ENCODE peak calls at places on chromosomes 3 and 15, in five cellular contexts. C, F, R, P and S are unnamed samples.
A peak's percentile ranks its signal among the peaks of the same experiment; 100 is the strongest.

GRCh38 chr3:101873619-101874018 is 24.3 kb downstream of the NFKBIZ start:
- DNase-seq in P (no peak), R (no peak), F (no peak), C (peak; percentile 63), S (no peak)

GRCh38 chr3:36197176-36197575 is 183.1 kb upstream of the STAC start:
- DNase-seq in C (no peak), P (no peak), F (no peak), R (no peak), S (no peak)

GRCh38 chr3:32374788-32375595 is 16.7 kb upstream of the CMTM7 start:
- DNase-seq in F (peak; percentile 71), C (peak; percentile 80), P (peak; percentile 42), R (peak; percentile 51), S (peak; percentile 78)

GRCh38 chr3:8756671-8757070 is 12.7 kb downstream of the OXTR start:
- DNase-seq in C (no peak), F (no peak), R (no peak), P (no peak), S (no peak)

GRCh38 chr3:99875925-99876781 is 58.5 kb downstream of the CMSS1 start:
- DNase-seq in F (peak; percentile 36), P (no peak), R (peak; percentile 65), C (peak; percentile 89), S (peak; percentile 78)

GRCh38 chr15:28128036-28128435 is 28.9 kb upstream of the OCA2 start:
- DNase-seq in P (no peak), R (no peak), C (no peak), F (no peak), S (no peak)

GRCh38 chr3:54514416-54514815 is 392.1 kb downstream of the CACNA2D3 start:
- DNase-seq in R (no peak), P (no peak), F (no peak), C (no peak), S (no peak)

GRCh38 chr3:104102386-104102785 is 1264.3 kb upstream of the ALCAM start:
- DNase-seq in F (peak; percentile 51), P (peak; percentile 23), R (no peak), C (peak; percentile 60), S (peak; percentile 58)

GRCh38 chr3:56976666-56977560 is 83.6 kb upstream of the SPATA12 start:
- DNase-seq in C (peak; percentile 59), R (no peak), F (no peak), P (no peak), S (peak; percentile 11)

GRCh38 chr3:13141991-13142412 is 68.8 kb upstream of the IQSEC1 start:
- DNase-seq in C (no peak), R (peak; percentile 63), F (no peak), P (no peak), S (peak; percentile 64)

GRCh38 chr3:152269423-152270144 is 855 bp downstream of the MBNL1 start:
- DNase-seq in P (no peak), C (peak; percentile 82), R (no peak), F (peak; percentile 54), S (peak; percentile 68)

GRCh38 chr15:101535170-101535902 is 45.8 kb upstream of the PCSK6 start:
- DNase-seq in F (no peak), R (no peak), P (no peak), C (no peak), S (no peak)

GRCh38 chr3:134937256-134938023 is 142.4 kb downstream of the EPHB1 start:
- DNase-seq in C (no peak), P (no peak), R (no peak), F (no peak), S (no peak)

GRCh38 chr3:14144423-14145075 is 19.7 kb downstream of the TMEM43 start:
- DNase-seq in R (peak; percentile 87), F (peak; percentile 95), P (peak; percentile 52), C (peak; percentile 97), S (peak; percentile 95)

GRCh38 chr3:136070334-136070733 is 104.8 kb downstream of the PPP2R3A start:
- DNase-seq in C (no peak), R (no peak), F (no peak), P (no peak), S (no peak)

GRCh38 chr3:10770981-10771380 is 45.0 kb upstream of the SLC6A11 start:
- DNase-seq in C (no peak), F (no peak), P (no peak), R (no peak), S (no peak)

GRCh38 chr3:154862265-154862664 is 217.9 kb upstream of the MME start:
- DNase-seq in P (no peak), C (no peak), F (no peak), R (no peak), S (no peak)

GRCh38 chr3:125641901-125642300 is 46.6 kb upstream of the OSBPL11 start:
- DNase-seq in F (no peak), P (no peak), C (no peak), R (no peak), S (no peak)

GRCh38 chr3:158347966-158348365 is 223.0 kb upstream of the MLF1 start:
- DNase-seq in R (no peak), F (no peak), C (peak; percentile 9), P (no peak), S (no peak)

GRCh38 chr3:146280859-146281258 is 30.0 kb upstream of the PLSCR4 start:
- DNase-seq in F (no peak), P (no peak), C (no peak), R (no peak), S (no peak)

GRCh38 chr3:194421-194820 is 2.1 kb upstream of the CHL1 start:
- DNase-seq in F (no peak), C (no peak), P (no peak), R (no peak), S (no peak)

GRCh38 chr3:9653565-9654248 is 4.4 kb downstream of the MTMR14 start:
- DNase-seq in C (no peak), R (no peak), P (peak; percentile 46), F (no peak), S (no peak)

GRCh38 chr3:160084998-160085397 is 96.4 kb downstream of the IL12A start:
- DNase-seq in F (no peak), R (no peak), C (no peak), P (no peak), S (no peak)

GRCh38 chr3:129618901-129619671 is 12.6 kb upstream of the PLXND1 start:
- DNase-seq in R (no peak), F (no peak), C (peak; percentile 72), P (no peak), S (no peak)
- TF ChIP-seq MYC in R (no peak), F (no peak), C (no peak), P (no peak), S (no peak)

GRCh38 chr15:79978694-79979519 is 7.9 kb upstream of the BCL2A1 start:
- DNase-seq in F (no peak), R (no peak), C (no peak), P (peak; percentile 95), S (peak; percentile 91)
- TF ChIP-seq MAX in F (no peak), R (peak; percentile 27), C (no peak), P (no peak), S (peak; percentile 92)

GRCh38 chr15:66046751-66047150 is 177.5 kb downstream of the RAB11A start:
- DNase-seq in F (no peak), P (no peak), R (peak; percentile 17), C (no peak), S (no peak)
- TF ChIP-seq CTCF in F (peak; percentile 24), P (peak; percentile 35), R (peak; percentile 22), C (no peak), S (peak; percentile 3)

GRCh38 chr15:90559119-90559518 is 29.4 kb downstream of the CRTC3 start:
- DNase-seq in R (no peak), C (no peak), P (no peak), F (no peak), S (no peak)

GRCh38 chr15:90560229-90560771 is 30.6 kb downstream of the CRTC3 start:
- DNase-seq in R (no peak), P (no peak), C (peak; percentile 39), F (peak; percentile 55), S (no peak)

GRCh38 chr15:90562669-90563068 is 32.9 kb downstream of the CRTC3 start:
- DNase-seq in R (no peak), P (no peak), C (no peak), F (no peak), S (no peak)

GRCh38 chr15:90563460-90563859 is 33.7 kb downstream of the CRTC3 start:
- DNase-seq in F (no peak), C (no peak), R (no peak), P (no peak), S (no peak)

DNA sequence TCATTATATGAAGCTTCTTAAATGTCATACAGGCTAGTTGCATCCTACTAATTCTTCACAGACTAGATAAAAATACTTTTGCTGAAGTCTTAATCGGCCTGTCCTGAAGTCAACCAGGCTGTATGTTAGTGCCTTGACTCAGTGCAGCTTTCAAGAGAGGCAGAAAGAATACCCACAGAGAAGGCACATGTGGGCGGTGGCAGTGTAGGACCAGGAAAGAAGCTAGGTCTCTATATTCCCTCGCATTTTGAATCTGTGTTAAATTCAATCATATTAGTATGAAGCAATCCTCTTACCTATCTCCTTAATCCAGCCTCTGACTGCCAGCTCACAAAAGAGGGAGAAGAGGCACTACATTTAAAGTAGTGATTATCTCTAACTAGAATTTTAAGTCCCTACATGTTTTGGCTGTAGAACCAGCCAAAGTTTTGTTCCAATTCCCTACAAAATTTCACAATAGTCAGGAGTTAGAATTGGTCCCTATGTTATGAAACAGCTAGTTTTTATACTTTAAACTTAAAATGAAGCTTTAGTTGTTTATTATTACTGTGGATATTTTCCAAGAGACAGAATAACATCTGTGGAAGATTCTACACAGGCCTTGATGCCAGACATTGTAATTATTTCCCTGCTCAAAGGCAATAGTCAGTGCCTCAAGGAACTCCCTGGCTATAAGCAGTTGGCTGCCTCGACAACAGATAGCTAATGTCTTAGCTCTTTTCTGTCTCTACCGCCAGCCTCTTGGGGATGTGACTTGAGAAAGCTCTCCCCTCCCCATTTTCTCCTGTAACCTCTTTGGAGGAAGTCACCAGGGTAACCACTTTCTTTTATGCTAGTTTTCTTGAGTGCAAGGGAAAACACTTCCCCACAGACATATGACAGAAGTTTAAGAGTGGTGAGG is 31.9 kb downstream of the CRTC3 start:
- DNase-seq in P (no peak), F (no peak), C (no peak), R (no peak), S (peak; percentile 80)
- TF ChIP-seq MYC in P (no peak), F (no peak), C (no peak), R (no peak), S (no peak)

DNA sequence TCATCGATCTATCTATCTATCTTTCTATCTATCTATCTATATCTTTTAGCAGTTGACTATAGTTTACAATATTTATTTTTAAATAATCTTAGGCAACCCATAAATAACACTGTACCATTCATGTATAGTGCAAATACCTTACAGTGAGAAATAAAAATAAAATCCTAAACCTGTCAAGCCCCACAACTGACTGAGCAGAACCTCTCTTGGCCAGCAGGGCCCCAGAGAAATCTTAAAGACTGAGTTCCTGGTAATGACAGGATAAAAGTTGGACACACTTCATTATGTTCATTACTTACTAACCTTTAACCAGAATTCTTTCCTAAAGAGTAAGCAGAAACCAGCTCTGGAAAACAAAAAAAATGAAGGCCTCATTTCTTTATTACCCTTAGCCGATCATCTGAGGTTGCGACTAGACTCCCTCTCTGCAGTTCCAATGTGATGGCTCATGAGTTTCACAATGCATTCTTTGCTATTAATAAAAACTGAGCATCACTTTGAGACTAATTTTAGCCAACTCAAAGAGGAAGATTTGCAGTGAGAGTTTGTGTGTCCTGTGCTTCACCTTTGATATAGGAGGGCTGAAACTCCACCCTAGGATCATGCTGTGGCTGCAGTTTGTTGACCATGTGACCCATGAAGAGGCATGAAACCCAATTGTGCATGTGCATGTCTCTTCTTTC is 1072.0 kb downstream of the NSUN3 start:
- DNase-seq in R (no peak), C (no peak), F (no peak), P (no peak), S (no peak)
- TF ChIP-seq MAX in R (no peak), C (no peak), F (no peak), P (no peak), S (no peak)